ENCODE peak calls at places on chromosomes 5 and 9, in six cellular contexts. R is neuronal stem cell, B is HCT116, Z is GM23248, E is mesenchymal stem cell, I is HepG2. Q is an unnamed sample.

GRCh38 chr5:54379590-54379989 is 69.2 kb upstream of the ARL15 start:
- DNase-seq in R (no peak), B (no peak), Z (no peak), E (no peak), I (no peak), Q (no peak)

GRCh38 chr5:149543361-149544198 is 7.7 kb downstream of the CSNK1A1 start:
- DNase-seq in R (no peak), B (no peak), Z (no peak), E (no peak), I (no peak), Q (no peak)

GRCh38 chr9:93960971-93961841 is 6.1 kb upstream of the BARX1 start:
- DNase-seq in R (no peak), B (no peak), Z (no peak), E (no peak), I (no peak), Q (no peak)

GRCh38 chr9:38339496-38339895 is 53.0 kb upstream of the ALDH1B1 start:
- DNase-seq in R (no peak), B (no peak), Z (peak; percentile 82), E (no peak), I (no peak), Q (no peak)

GRCh38 chr9:119963258-119963797 is 594.1 kb upstream of the BRINP1 start:
- DNase-seq in R (peak; percentile 24), B (peak; percentile 10), Z (peak; percentile 93), E (peak; percentile 74), I (no peak), Q (no peak)

GRCh38 chr9:2916382-2916985 is 72.6 kb upstream of the PUM3 start:
- DNase-seq in R (no peak), B (no peak), Z (no peak), E (no peak), I (no peak), Q (no peak)

GRCh38 chr9:129624168-129624759 is 1.7 kb upstream of the NTMT1 start:
- DNase-seq in R (peak; percentile 73), B (peak; percentile 45), Z (peak; percentile 74), E (peak; percentile 71), I (peak; percentile 46), Q (peak; percentile 77)

GRCh38 chr9:35863583-35863982 is 6.6 kb downstream of the OR13J1 start:
- DNase-seq in R (no peak), B (no peak), Z (no peak), E (no peak), I (no peak), Q (no peak)

GRCh38 chr9:136543830-136544548 is 1.9 kb downstream of the NOTCH1 start:
- DNase-seq in R (no peak), B (no peak), Z (no peak), E (no peak), I (peak; percentile 78), Q (no peak)

GRCh38 chr9:18672706-18673105 is 198.8 kb downstream of the ADAMTSL1 start:
- DNase-seq in R (no peak), B (no peak), Z (no peak), E (no peak), I (no peak), Q (no peak)

DNA sequence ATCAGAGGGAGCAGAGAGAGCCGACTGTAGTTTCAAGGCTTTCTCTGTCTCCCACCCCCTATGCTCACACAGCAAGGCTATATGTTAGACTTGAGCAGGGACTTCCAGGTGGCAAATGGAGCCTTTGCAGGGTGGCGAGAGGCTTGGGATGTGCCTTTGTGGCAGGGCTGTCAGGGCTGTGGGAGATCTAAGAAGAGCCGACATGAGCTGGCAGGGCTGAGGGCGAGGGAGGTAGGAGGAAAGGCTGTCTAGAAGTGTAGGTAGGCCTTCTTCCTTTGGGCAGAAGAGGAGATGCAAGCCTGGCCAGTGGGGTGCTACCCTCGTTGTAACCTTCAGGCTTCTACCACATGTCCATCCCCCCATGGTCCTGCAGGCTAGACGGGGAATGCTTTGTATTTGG is 15.1 kb downstream of the CXXC5 start:
- DNase-seq in R (no peak), B (no peak), Z (no peak), E (no peak), I (no peak), Q (no peak)
- H3K27ac ChIP-seq in R (no peak overlapping the region), B (no peak overlapping the region), Z (no peak overlapping the region), E (peak overlapping the region; percentile 53), I (no peak overlapping the region), Q (peak overlapping the region; percentile 99)

GRCh38 chr5:7816535-7816901 is 34.4 kb downstream of the CFAP90 start:
- DNase-seq in R (peak; percentile 49), B (no peak), Z (no peak), E (no peak), I (no peak), Q (no peak)
- H2AFZ ChIP-seq in R (peak overlapping the region; percentile 63), B (peak overlapping the region; percentile 54), Z (peak overlapping the region; percentile 63), E (no peak overlapping the region), I (no peak overlapping the region), Q (no peak overlapping the region)

GRCh38 chr5:146118325-146118724 is 12.9 kb upstream of the PLAC8L1 start:
- DNase-seq in R (no peak), B (no peak), Z (no peak), E (no peak), I (no peak), Q (no peak)
- H3K36me3 ChIP-seq in R (peaks cover 9% of the 10 kb centered on the region), B (peaks cover 44% of the 10 kb centered on the region), Z (peaks cover 75% of the 10 kb centered on the region), E (peaks cover 14% of the 10 kb centered on the region), I (peaks cover 75% of the 10 kb centered on the region), Q (peaks cover 98% of the 10 kb centered on the region)

DNA sequence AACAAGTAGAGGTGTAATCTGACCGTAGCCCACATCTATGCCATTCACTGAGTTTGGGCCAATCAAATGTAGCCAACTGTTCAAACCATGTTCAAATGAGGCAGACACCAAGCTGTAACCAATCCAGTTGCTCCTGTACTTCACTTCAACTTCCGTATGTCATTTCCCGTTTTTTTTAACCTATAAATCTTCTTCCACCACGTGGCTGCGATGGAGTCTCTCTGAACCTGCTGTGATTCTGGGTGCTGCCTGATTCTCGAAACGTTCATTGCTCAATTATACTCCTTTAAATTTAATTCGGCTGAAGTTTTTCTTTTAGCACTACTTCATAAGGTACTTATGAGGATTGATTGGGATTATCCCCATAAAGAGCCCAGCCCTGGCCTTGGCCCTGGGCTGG is 179.7 kb downstream of the PIK3R1 start:
- DNase-seq in R (no peak), B (no peak), Z (no peak), E (no peak), I (no peak), Q (no peak)
- H3K27ac ChIP-seq in R (no peak overlapping the region), B (no peak overlapping the region), Z (no peak overlapping the region), E (no peak overlapping the region), I (no peak overlapping the region), Q (no peak overlapping the region)

GRCh38 chr5:144979516-144980264 is 809.0 kb downstream of the KCTD16 start:
- DNase-seq in R (no peak), B (no peak), Z (no peak), E (no peak), I (no peak), Q (no peak)
- H2AFZ ChIP-seq in R (no peak overlapping the region), B (no peak overlapping the region), Z (no peak overlapping the region), E (no peak overlapping the region), I (no peak overlapping the region), Q (no peak overlapping the region)

DNA sequence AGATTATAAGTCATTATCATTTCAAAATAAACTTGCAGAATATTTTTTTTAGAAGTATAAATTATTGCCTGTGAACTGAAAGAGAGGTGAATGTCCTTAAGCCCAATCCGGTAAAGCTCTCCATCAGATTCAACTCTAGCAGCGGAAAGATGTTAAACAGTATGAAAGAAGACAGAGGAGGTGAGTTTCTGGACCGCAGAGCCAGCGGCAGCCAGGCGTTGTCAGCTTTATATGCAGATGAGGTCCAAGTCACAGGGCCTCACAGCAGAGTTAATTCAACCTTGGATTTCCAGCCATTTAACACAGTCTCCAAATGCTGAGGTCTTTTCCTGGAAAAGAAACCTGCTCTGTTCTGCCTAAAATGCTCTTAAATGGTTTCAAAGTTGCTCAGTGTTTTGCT is 75.4 kb downstream of the OTULIN start:
- DNase-seq in R (no peak), B (no peak), Z (no peak), E (no peak), I (no peak), Q (no peak)
- H3K36me3 ChIP-seq in R (no peaks in the 10 kb centered on the region), B (no peaks in the 10 kb centered on the region), Z (peaks cover 14% of the 10 kb centered on the region), E (peaks cover 3% of the 10 kb centered on the region), I (peaks cover 30% of the 10 kb centered on the region), Q (peaks cover 27% of the 10 kb centered on the region)

DNA sequence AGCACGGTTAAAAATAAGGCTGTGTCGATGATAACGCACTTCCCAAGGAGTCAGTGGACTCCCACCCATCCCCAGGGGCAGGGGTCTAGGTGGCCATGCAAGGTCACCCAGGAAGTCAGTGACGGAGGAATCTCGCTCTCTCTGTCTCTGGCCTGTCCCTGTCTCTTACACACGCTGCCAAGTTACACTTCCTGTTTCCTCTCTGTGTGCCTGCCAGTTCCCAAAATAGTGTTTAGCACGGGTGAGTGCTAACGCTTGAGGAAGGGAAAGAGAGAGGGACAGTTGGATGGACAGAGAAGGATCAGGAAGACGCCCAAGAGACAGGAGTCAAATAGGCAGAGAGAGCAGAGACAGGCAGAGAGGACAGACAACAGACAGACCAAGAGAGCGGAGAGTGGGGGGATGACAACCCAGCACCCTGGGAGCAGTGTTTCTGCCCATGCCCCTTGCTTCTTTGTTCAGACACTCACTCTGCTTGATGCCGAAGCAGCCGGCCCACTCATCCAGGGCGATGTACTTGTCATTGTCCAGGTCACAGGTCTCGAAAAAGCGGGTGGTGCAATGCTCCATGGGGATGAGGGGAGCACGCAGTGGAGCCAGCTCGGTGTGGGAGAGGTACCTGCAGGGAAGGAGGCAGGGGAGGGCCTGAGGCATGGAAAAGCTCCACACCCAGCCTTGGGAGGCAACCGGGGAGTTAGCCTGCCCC is 22.9 kb downstream of the SPARC start:
- DNase-seq in R (no peak), B (no peak), Z (peak; percentile 63), E (no peak), I (no peak), Q (peak; percentile 9)
- H3K27ac ChIP-seq in R (no peak overlapping the region), B (no peak overlapping the region), Z (peak overlapping the region; percentile 99), E (peak overlapping the region; percentile 60), I (no peak overlapping the region), Q (no peak overlapping the region)

DNA sequence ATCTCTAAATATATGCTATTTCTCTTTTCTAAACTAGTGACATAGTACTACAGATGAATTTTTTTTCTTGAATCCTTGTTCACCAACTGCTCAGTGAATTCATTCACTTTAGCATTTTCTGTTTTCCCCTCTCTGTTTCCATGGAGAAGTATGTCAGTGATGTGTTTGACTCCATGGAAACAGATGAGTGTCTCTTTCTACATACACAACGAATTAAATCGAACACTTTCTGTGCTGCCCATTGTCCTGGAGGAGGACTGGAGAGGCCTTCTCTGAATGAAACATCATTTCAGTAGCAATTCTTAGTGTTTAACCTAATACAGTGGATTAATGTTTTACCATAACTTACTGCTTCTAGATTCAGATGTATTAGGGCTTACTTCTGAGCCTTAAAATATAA is 9.5 kb downstream of the INVS start:
- DNase-seq in R (no peak), B (no peak), Z (peak; percentile 48), E (peak; percentile 68), I (no peak), Q (no peak)
- H2AFZ ChIP-seq in R (no peak overlapping the region), B (no peak overlapping the region), Z (no peak overlapping the region), E (no peak overlapping the region), I (no peak overlapping the region), Q (no peak overlapping the region)

DNA sequence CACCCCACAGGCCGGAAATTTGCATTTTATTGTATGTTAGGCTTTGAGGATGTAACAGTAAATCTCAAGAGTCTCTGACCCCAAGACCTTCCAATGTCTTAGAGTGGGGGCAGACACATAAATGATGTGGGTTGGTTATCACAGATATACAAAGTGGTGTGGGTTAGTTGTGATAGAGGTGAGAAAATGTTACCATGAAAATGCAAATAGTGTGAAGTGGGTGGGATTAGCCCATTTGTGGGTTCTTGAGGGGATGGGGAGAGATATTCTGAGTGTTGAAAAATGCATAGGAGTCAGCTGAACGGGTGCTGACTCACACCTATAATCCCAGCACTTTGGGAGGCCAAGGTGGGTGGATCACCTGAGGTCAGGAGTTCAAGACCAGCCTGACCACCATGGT is 7.9 kb upstream of the RNF145 start:
- DNase-seq in R (no peak), B (no peak), Z (no peak), E (no peak), I (no peak), Q (no peak)
- H3K36me3 ChIP-seq in R (no peaks in the 10 kb centered on the region), B (no peaks in the 10 kb centered on the region), Z (no peaks in the 10 kb centered on the region), E (no peaks in the 10 kb centered on the region), I (no peaks in the 10 kb centered on the region), Q (no peaks in the 10 kb centered on the region)